ENCODE peak calls at places on chromosomes 1 and 21, in eight cellular contexts. Z is non-pigmented ciliary epithelial cell, S is right cardiac atrium, E is lung, D is suprapubic skin, O is cardiac muscle cell, Y is germinal center, B is GM23248. M is an unnamed sample.

GRCh38 chr21:38798481-38798882 is 7.2 kb upstream of the ETS2 start:
- DNase-seq in Z (no peak), S (no peak), E (no peak), D (no peak), O (peak), Y (no peak), B (no peak), M (no peak)

GRCh38 chr1:110259770-110260169 is 49.7 kb downstream of the KCNC4 start:
- DNase-seq in Z (no peak), S (no peak), E (no peak), D (no peak), O (no peak), Y (no peak), B (no peak), M (no peak)

GRCh38 chr1:109208847-109209463 is 4.8 kb upstream of the SARS1 start:
- DNase-seq in Z (no peak), S (no peak), E (no peak), D (no peak), O (no peak), Y (no peak), B (peak), M (no peak)

GRCh38 chr21:42032266-42032665 is 22.1 kb upstream of the ZBTB21 start:
- DNase-seq in Z (no peak), S (no peak), E (no peak), D (no peak), O (no peak), Y (no peak), B (no peak), M (no peak)

GRCh38 chr1:9814619-9815018 is 9.1 kb downstream of the CLSTN1 start:
- DNase-seq in Z (no peak), S (no peak), E (no peak), D (no peak), O (no peak), Y (no peak), B (no peak), M (no peak)

GRCh38 chr21:39030127-39030884 is 152.9 kb downstream of the PSMG1 start:
- DNase-seq in Z (no peak), S (no peak), E (no peak), D (no peak), O (peak), Y (no peak), B (no peak), M (no peak)

GRCh38 chr1:207102146-207102545 is 1.9 kb upstream of the C4BPA start:
- DNase-seq in Z (no peak), S (no peak), E (no peak), D (no peak), O (no peak), Y (no peak), B (no peak), M (no peak)

GRCh38 chr1:59115865-59116264 is 181.0 kb upstream of the FGGY start:
- DNase-seq in Z (no peak), S (no peak), E (no peak), D (no peak), O (no peak), Y (no peak), B (no peak), M (no peak)

GRCh38 chr1:214018605-214019268 is 31.0 kb downstream of the PROX1 start:
- DNase-seq in Z (no peak), S (no peak), E (no peak), D (no peak), O (no peak), Y (no peak), B (no peak), M (no peak)

GRCh38 chr1:8813016-8813763 is 4.2 kb downstream of the RERE start:
- DNase-seq in Z (no peak), S (no peak), E (no peak), D (no peak), O (no peak), Y (no peak), B (peak), M (no peak)

GRCh38 chr21:36820176-36821031 is 121.5 kb downstream of the SIM2 start:
- DNase-seq in Z (no peak), S (peak), E (no peak), D (no peak), O (peak), Y (no peak), B (no peak), M (no peak)

GRCh38 chr1:154627247-154628121 is 19.5 kb upstream of the ADAR start:
- DNase-seq in Z (peak), S (peak), E (peak), D (peak), O (peak), Y (peak), B (peak), M (peak)

GRCh38 chr21:46122758-46123683 is 25.1 kb downstream of the COL6A2 start:
- DNase-seq in Z (no peak), S (peak), E (no peak), D (no peak), O (no peak), Y (no peak), B (no peak), M (no peak)

GRCh38 chr1:35452086-35452485 is 105.1 kb downstream of the KIAA0319L start:
- DNase-seq in Z (no peak), S (peak), E (peak), D (no peak), O (peak), Y (no peak), B (peak), M (peak)

GRCh38 chr1:183061194-183061593 is 38.0 kb downstream of the LAMC1 start:
- DNase-seq in Z (no peak), S (no peak), E (no peak), D (no peak), O (no peak), Y (no peak), B (peak), M (no peak)

GRCh38 chr1:209542585-209542984 is 40.9 kb upstream of the CAMK1G start:
- DNase-seq in Z (no peak), S (no peak), E (no peak), D (no peak), O (no peak), Y (no peak), B (peak), M (no peak)

M was measured in foreskin fibroblast.